ENCODE peak calls at places on chromosomes 1 and 21, in four cellular contexts. I, E, M and O are unnamed samples. For H3K4me1, the result is how much of the 10 kb centered on the place peaks cover.

GRCh38 chr21:42653492-42654061 is at the start of gene PDE9A:
- DNase-seq in I (peak), E (peak), M (no peak), O (no peak)

GRCh38 chr1:155307247-155307740 is 1.4 kb upstream of the FDPS start:
- DNase-seq in I (no peak), E (peak), M (no peak), O (no peak)

GRCh38 chr1:94792473-94792875 is 27.7 kb upstream of the SLC44A3 start:
- DNase-seq in I (no peak), E (no peak), M (no peak), O (no peak)

GRCh38 chr1:205046870-205047269 is 3.9 kb downstream of the CNTN2 start:
- DNase-seq in I (no peak), E (no peak), M (no peak), O (no peak)

GRCh38 chr1:161721738-161722343 is 497 bp downstream of the FCRLB start:
- DNase-seq in I (no peak), E (no peak), M (no peak), O (no peak)

GRCh38 chr1:59232209-59232608 is 64.7 kb upstream of the FGGY start:
- DNase-seq in I (no peak), E (peak), M (no peak), O (no peak)

GRCh38 chr1:39952359-39953110 is 2.4 kb upstream of the MFSD2A start:
- DNase-seq in I (no peak), E (no peak), M (no peak), O (no peak)

GRCh38 chr1:188670837-188671236 is 1806.8 kb downstream of the BRINP3 start:
- DNase-seq in I (no peak), E (no peak), M (no peak), O (no peak)

GRCh38 chr1:46400398-46400797 is 6.3 kb downstream of the FAAH start:
- DNase-seq in I (no peak), E (no peak), M (no peak), O (no peak)

GRCh38 chr1:96362623-96363022 is 359.0 kb upstream of the PTBP2 start:
- DNase-seq in I (no peak), E (no peak), M (no peak), O (no peak)

GRCh38 chr1:221162939-221163338 is 283.7 kb downstream of the HLX start:
- DNase-seq in I (no peak), E (no peak), M (no peak), O (no peak)

DNA sequence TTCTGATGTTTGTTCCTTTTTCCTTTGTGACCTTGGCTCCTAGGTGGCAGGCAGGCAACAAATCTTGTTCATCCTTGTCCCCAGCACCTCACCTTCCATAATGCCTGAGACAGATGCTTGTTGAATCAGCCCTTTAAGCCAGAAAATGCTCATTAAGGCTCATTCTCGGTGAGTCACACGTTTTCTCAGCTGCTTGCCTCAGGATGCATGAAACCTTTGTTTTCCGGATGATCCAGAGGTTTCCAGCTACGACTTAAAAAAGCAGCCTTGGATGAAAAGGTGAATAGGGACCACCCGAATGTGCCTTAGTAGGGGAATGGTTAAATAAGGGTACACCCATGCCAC is 4.6 kb upstream of the ATP13A2 start:
- DNase-seq in I (no peak), E (no peak), M (no peak), O (no peak)
- H3K27ac ChIP-seq in I (no peak), E (no peak), M (no peak), O (no peak)

GRCh38 chr1:31373897-31374486 is 1.1 kb upstream of the FABP3 start:
- DNase-seq in I (no peak), E (no peak), M (no peak), O (no peak)
- H3K4me1 ChIP-seq in I (under half), E (under half), M (under half), O (under half)

GRCh38 chr1:207754011-207754410 is 2.2 kb downstream of the CD46 start:
- DNase-seq in I (no peak), E (no peak), M (no peak), O (no peak)
- H3K27ac ChIP-seq in I (no peak), E (no peak), M (no peak), O (no peak)

GRCh38 chr1:8848663-8849386 is 29.7 kb downstream of the ENO1 start:
- DNase-seq in I (peak), E (peak), M (peak), O (peak)
- H3K4me1 ChIP-seq in I (under half), E (under half), M (under half), O (under half)

GRCh38 chr1:212624976-212625501 is 16.5 kb downstream of the ATF3 start:
- DNase-seq in I (no peak), E (no peak), M (no peak), O (no peak)

GRCh38 chr1:212621830-212622315 is 13.3 kb downstream of the ATF3 start:
- DNase-seq in I (no peak), E (no peak), M (no peak), O (no peak)

GRCh38 chr1:212620293-212620692 is 11.7 kb downstream of the ATF3 start:
- DNase-seq in I (no peak), E (no peak), M (no peak), O (no peak)

GRCh38 chr1:212621043-212621829 is 12.7 kb downstream of the ATF3 start:
- DNase-seq in I (no peak), E (no peak), M (no peak), O (no peak)

DNA sequence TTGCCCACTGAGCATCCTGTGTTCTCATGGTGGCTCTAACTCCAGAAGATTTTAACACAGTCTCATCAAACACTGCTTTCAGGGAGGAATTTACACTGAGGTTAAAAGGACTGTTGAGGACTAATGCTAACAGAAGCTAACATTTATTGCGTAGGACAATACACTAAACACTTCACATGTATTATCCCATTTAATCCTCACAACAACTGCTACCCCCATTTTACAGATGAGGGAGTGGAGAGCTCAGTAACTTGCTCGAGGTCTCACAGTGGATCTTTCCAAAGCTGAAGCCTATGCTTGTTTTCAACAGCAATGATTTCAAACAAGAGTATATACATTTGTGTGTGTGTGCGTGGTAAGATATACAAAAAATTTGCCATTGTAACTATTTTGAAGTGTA is 13.9 kb downstream of the ATF3 start:
- DNase-seq in I (no peak), E (no peak), M (no peak), O (no peak)
- H3K27ac ChIP-seq in I (no peak), E (no peak), M (no peak), O (no peak)

GRCh38 chr1:25564777-25565176 is 21.4 kb downstream of the LDLRAP1 start:
- DNase-seq in I (no peak), E (no peak), M (no peak), O (no peak)
- H3K4me1 ChIP-seq in I (under half), E (under half), M (half or more), O (under half)

GRCh38 chr1:17631410-17631809 is 91.9 kb downstream of the ARHGEF10L start:
- DNase-seq in I (no peak), E (no peak), M (no peak), O (no peak)
- H3K27ac ChIP-seq in I (no peak), E (no peak), M (no peak), O (peak)